ENCODE peak calls at places on chromosomes 2 and 18, in six cellular contexts. S, I, O, X, U and H are unnamed samples.
A peak's percentile ranks its signal among the peaks of the same experiment; 100 is the strongest.

GRCh38 chr2:240451108-240451611 is 15.7 kb downstream of the GPC1 start:
- DNase-seq in S (no peak), I (no peak), O (no peak), X (no peak), U (no peak), H (no peak)

GRCh38 chr18:79934311-79935097 is 16.9 kb downstream of the SLC66A2 start:
- DNase-seq in S (no peak), I (no peak), O (no peak), X (no peak), U (no peak), H (no peak)

GRCh38 chr18:22453337-22453736 is 35.6 kb upstream of the CTAGE1 start:
- DNase-seq in S (no peak), I (no peak), O (no peak), X (no peak), U (no peak), H (no peak)

GRCh38 chr2:112626604-112627059 is 19.1 kb upstream of the SLC20A1 start:
- DNase-seq in S (no peak), I (peak; percentile 18), O (no peak), X (no peak), U (peak; percentile 72), H (peak; percentile 60)

GRCh38 chr2:151033454-151034248 is 228.0 kb downstream of the RBM43 start:
- DNase-seq in S (no peak), I (no peak), O (no peak), X (no peak), U (no peak), H (no peak)

GRCh38 chr18:42574871-42575270 is 540.6 kb downstream of the RIT2 start:
- DNase-seq in S (no peak), I (no peak), O (no peak), X (no peak), U (no peak), H (no peak)

GRCh38 chr18:11995445-11996189 is 14.3 kb downstream of the IMPA2 start:
- DNase-seq in S (no peak), I (peak; percentile 75), O (peak; percentile 65), X (peak; percentile 54), U (peak; percentile 84), H (peak; percentile 41)

GRCh38 chr2:143629344-143629743 is 500.1 kb downstream of the ARHGAP15 start:
- DNase-seq in S (peak; percentile 61), I (no peak), O (no peak), X (no peak), U (no peak), H (no peak)

GRCh38 chr2:191612496-191612895 is 65.4 kb upstream of the NABP1 start:
- DNase-seq in S (peak; percentile 90), I (no peak), O (peak; percentile 44), X (peak; percentile 88), U (no peak), H (no peak)

GRCh38 chr18:33269223-33269622 is 171.3 kb downstream of the CCDC178 start:
- DNase-seq in S (no peak), I (no peak), O (no peak), X (no peak), U (peak; percentile 64), H (no peak)

GRCh38 chr2:119251652-119252051 is 28.0 kb downstream of the STEAP3 start:
- DNase-seq in S (no peak), I (no peak), O (no peak), X (no peak), U (no peak), H (no peak)

GRCh38 chr18:48727685-48728084 is 188.9 kb downstream of the CTIF start:
- DNase-seq in S (no peak), I (no peak), O (peak; percentile 24), X (no peak), U (no peak), H (no peak)
- H3K4me3 ChIP-seq in S (no peak overlapping the region), I (no peak overlapping the region), O (no peak overlapping the region), X (no peak overlapping the region), U (no peak overlapping the region), H (no peak overlapping the region)

DNA sequence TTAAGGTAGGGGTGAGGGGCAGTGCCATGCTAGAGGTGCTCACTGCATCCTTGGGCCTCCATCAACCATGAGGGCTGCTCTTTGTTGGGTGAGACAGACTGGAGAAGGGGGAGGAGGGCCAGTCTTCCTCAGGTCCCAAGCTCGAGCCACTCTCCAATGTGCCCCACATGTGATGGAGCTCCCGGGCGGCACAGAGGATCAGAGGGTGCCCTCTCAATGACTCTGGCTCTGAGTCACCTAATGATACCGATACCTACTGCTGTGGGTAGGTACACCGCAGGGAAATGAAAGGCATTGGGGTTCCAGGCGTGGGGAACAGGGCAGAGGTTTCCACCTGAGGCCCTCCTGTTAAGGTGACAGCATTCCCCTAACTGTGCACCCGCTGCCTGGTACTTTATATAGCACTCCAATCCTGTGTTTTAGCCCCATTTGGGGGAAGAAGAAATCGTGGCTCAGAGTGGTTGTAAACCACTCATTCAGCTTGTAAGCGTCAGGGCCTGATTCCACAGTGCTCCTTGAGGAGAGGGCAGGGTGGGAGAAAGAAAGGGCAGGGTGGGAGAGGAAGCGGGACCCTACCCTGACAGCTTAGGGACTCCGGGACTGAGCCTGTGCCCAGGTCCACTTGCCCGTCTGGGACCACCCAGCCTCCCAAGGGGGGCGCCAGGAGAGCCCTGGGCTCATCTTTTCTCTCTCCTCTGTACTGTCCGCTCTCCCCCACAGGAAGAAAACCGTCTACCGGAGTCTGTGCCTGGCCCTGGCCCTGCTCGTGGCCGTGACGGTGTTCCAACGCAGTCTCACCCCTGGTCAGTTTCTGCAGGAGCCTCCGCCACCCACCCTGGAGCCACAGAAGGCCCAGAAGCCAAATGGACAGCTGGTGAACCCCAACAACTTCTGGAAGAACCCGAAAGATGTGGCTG is 1.8 kb downstream of the B3GNT7 start:
- DNase-seq in S (no peak), I (no peak), O (no peak), X (peak; percentile 21), U (no peak), H (no peak)
- H3K4me3 ChIP-seq in S (no peak overlapping the region), I (no peak overlapping the region), O (no peak overlapping the region), X (no peak overlapping the region), U (peak overlapping the region; percentile 73), H (no peak overlapping the region)

GRCh38 chr18:74539289-74539688 is 5.0 kb downstream of the CNDP1 start:
- DNase-seq in S (no peak), I (no peak), O (no peak), X (no peak), U (no peak), H (no peak)
- H3K4me3 ChIP-seq in S (no peak overlapping the region), I (no peak overlapping the region), O (no peak overlapping the region), X (no peak overlapping the region), U (no peak overlapping the region), H (no peak overlapping the region)

DNA sequence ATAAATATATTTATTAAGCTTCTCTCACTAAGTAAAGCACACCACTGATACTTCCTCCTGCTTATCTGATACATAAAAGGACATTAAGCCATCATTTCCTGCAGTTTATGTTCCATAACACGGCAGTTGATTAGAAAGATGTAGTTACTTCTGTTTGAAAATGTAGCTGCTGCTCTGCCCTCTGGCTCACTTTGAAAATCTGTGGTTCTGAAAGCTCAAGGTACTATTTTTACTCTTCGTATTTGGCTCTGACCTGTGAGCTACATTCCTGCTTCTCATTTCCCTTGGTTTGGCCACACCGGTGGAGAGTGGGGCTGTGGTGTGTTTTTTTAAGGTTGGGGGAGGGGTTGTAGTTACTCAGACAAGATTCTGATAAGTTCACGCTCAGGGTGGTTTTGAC is 12.8 kb upstream of the TTN start:
- DNase-seq in S (no peak), I (no peak), O (no peak), X (no peak), U (no peak), H (peak; percentile 16)
- H3K4me3 ChIP-seq in S (no peak overlapping the region), I (no peak overlapping the region), O (no peak overlapping the region), X (no peak overlapping the region), U (no peak overlapping the region), H (no peak overlapping the region)

DNA sequence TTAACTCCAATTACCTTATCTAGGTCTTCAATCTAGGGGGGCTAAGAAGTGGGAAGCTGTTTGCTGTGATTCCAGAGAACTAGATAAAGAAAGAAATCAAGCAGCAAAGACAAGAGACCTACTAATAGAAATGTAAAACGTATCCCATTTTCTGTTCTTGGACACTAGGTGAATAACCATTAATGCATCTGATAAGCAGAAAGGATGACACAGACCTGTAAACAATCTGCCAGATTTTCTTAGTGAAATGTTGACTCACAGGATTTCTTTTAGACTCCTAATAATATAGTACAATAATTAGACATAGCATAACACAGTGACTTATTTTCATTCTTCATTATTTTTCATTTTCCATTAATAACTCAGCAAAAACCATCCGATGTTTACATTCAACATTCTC is 1.3 kb downstream of the WDR35 start:
- DNase-seq in S (no peak), I (no peak), O (no peak), X (no peak), U (no peak), H (no peak)
- H3K4me3 ChIP-seq in S (no peak overlapping the region), I (no peak overlapping the region), O (peak overlapping the region; percentile 77), X (peak overlapping the region; percentile 91), U (peak overlapping the region; percentile 88), H (no peak overlapping the region)

GRCh38 chr2:177262137-177262536 is 2.4 kb downstream of the NFE2L2 start:
- DNase-seq in S (no peak), I (no peak), O (no peak), X (no peak), U (no peak), H (no peak)

GRCh38 chr2:177260398-177260797 is 4.1 kb downstream of the NFE2L2 start:
- DNase-seq in S (no peak), I (no peak), O (no peak), X (no peak), U (no peak), H (no peak)

GRCh38 chr2:177263451-177264208 is 897 bp downstream of the NFE2L2 start:
- DNase-seq in S (peak; percentile 89), I (peak; percentile 98), O (peak; percentile 88), X (peak; percentile 99), U (peak; percentile 93), H (peak; percentile 92)

GRCh38 chr2:177262958-177263450 is 1.5 kb downstream of the NFE2L2 start:
- DNase-seq in S (no peak), I (no peak), O (no peak), X (no peak), U (no peak), H (no peak)

GRCh38 chr2:177261115-177261779 is 3.3 kb downstream of the NFE2L2 start:
- DNase-seq in S (no peak), I (no peak), O (no peak), X (no peak), U (no peak), H (no peak)
- H3K4me3 ChIP-seq in S (peak overlapping the region; percentile 76), I (no peak overlapping the region), O (peak overlapping the region; percentile 84), X (peak overlapping the region; percentile 95), U (peak overlapping the region; percentile 79), H (no peak overlapping the region)

DNA sequence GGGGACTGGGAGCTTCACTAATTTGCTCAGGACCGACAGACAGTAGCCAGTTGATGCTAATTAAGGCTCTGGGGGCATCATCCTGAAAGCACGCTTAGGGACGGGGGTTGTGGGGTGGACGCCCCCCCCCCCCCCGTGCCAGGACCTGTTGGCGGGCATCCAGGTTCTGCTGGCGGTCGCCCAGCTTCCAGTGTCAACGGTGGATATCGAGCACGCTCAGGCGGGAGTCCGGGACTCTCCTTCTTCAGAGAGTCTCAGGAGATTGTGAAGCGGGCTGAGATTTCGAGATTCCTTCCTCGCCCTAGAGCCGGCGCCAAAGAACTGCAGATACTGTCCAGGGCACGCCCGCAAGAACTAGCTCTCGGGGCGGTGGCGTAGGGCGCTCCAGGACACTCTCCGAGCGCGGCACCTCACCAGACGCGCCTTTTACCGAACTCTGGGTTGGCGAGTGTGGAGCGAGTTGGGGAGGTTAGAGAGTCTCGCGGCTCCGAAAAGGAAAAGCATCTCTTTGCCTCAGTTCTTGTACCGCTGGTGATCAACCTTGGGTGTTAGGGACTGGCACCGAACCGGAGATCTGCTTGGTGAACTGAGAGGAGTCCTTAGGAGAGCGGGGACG is 5.6 kb downstream of the RAX start:
- DNase-seq in S (no peak), I (no peak), O (no peak), X (peak; percentile 26), U (peak; percentile 75), H (no peak)
- H3K4me3 ChIP-seq in S (no peak overlapping the region), I (no peak overlapping the region), O (no peak overlapping the region), X (no peak overlapping the region), U (peak overlapping the region; percentile 69), H (no peak overlapping the region)